ENCODE peak calls at places on chromosomes 13 and 19, in eight cellular contexts. X, Y, R, F, M, N, P and D are unnamed samples.
A peak's percentile ranks its signal among the peaks of the same experiment; 100 is the strongest.

GRCh38 chr19:46639356-46640061 is 3.5 kb upstream of the GNG8 start:
- DNase-seq in N (no peak), M (peak; percentile 89), X (peak; percentile 59), Y (peak; percentile 41), R (peak; percentile 84), P (peak; percentile 92), F (no peak), D (peak; percentile 71)

GRCh38 chr13:48653074-48654054 is at the start of gene CYSLTR2:
- DNase-seq in P (no peak), F (no peak), Y (peak; percentile 53), M (peak; percentile 31), R (no peak), N (peak; percentile 2), X (no peak), D (peak; percentile 56)

GRCh38 chr19:44951179-44952159 is 3.7 kb upstream of the CLPTM1 start:
- DNase-seq in X (no peak), R (peak; percentile 62), F (no peak), P (peak; percentile 83), N (peak; percentile 85), M (peak; percentile 88), Y (peak; percentile 85), D (peak; percentile 58)

GRCh38 chr13:67229438-67230242 is 496 bp downstream of the PCDH9 start:
- DNase-seq in P (no peak), F (no peak), M (no peak), N (no peak), Y (no peak), R (no peak), X (no peak), D (no peak)

GRCh38 chr13:92187378-92187989 is 789.1 kb downstream of the GPC5 start:
- DNase-seq in F (no peak), N (peak; percentile 12), M (peak; percentile 54), X (no peak), Y (peak; percentile 37), P (no peak), R (no peak), D (peak; percentile 16)

GRCh38 chr13:51942189-51942588 is 69.1 kb downstream of the ATP7B start:
- DNase-seq in R (no peak), F (no peak), X (no peak), P (no peak), Y (peak; percentile 18), M (no peak), N (no peak), D (no peak)

GRCh38 chr19:16945364-16945714 is 56.5 kb downstream of the F2RL3 start:
- DNase-seq in X (no peak), M (no peak), F (no peak), Y (no peak), P (no peak), R (no peak), N (no peak), D (no peak)

GRCh38 chr19:45404557-45405434 is at the start of gene PPP1R13L:
- DNase-seq in N (peak; percentile 96), F (peak; percentile 46), R (peak; percentile 69), M (peak; percentile 72), X (no peak), P (peak; percentile 92), Y (peak; percentile 58), D (no peak)

GRCh38 chr13:94917814-94918213 is 205.5 kb upstream of the SOX21 start:
- DNase-seq in M (no peak), R (no peak), P (no peak), X (no peak), F (no peak), N (no peak), Y (no peak), D (no peak)

GRCh38 chr13:92967923-92968322 is 258.7 kb upstream of the GPC6 start:
- DNase-seq in N (peak; percentile 1), P (no peak), X (no peak), F (no peak), M (peak; percentile 28), R (no peak), Y (no peak), D (no peak)

GRCh38 chr19:51531349-51532315 is at the start of gene SIGLEC6:
- DNase-seq in N (no peak), X (no peak), F (no peak), R (no peak), M (no peak), P (peak; percentile 77), Y (peak; percentile 78), D (no peak)

GRCh38 chr19:41426952-41427646 is at the start of gene B3GNT8:
- DNase-seq in N (no peak), Y (no peak), F (no peak), M (peak; percentile 90), P (peak; percentile 94), R (peak; percentile 83), X (no peak), D (no peak)

GRCh38 chr13:111210488-111210887 is 95.4 kb downstream of the ARHGEF7 start:
- DNase-seq in P (no peak), F (no peak), N (no peak), M (peak; percentile 91), Y (no peak), R (no peak), X (peak; percentile 43), D (no peak)

GRCh38 chr19:58274771-58275199 is 4.0 kb upstream of the ZNF8 start:
- DNase-seq in F (no peak), N (no peak), Y (no peak), P (no peak), M (peak; percentile 74), R (no peak), X (no peak), D (no peak)

GRCh38 chr13:56166864-56167263 is 973.9 kb upstream of the PRR20A start:
- DNase-seq in Y (no peak), F (no peak), X (no peak), R (no peak), P (no peak), M (no peak), N (no peak), D (no peak)

GRCh38 chr19:15529774-15530372 is 21.5 kb downstream of the CYP4F22 start:
- DNase-seq in Y (no peak), P (no peak), M (peak; percentile 18), R (no peak), X (no peak), F (no peak), N (peak; percentile 38), D (no peak)

GRCh38 chr19:18809149-18809978 is 18.3 kb upstream of the COMP start:
- DNase-seq in X (peak; percentile 69), Y (no peak), N (no peak), P (peak; percentile 93), M (peak; percentile 93), F (no peak), R (no peak), D (no peak)

GRCh38 chr19:12766051-12766521 is 9.3 kb downstream of the HOOK2 start:
- DNase-seq in F (no peak), P (peak; percentile 93), X (no peak), M (peak; percentile 81), R (peak; percentile 78), N (peak; percentile 84), Y (peak; percentile 84), D (no peak)

GRCh38 chr19:3068071-3068470 is 5.8 kb upstream of the TLE5 start:
- DNase-seq in Y (no peak), N (no peak), M (no peak), R (no peak), P (no peak), F (no peak), X (no peak), D (no peak)

GRCh38 chr19:55633866-55634265 is 6.9 kb upstream of the ZNF580 start:
- DNase-seq in M (no peak), F (no peak), P (no peak), X (no peak), R (no peak), N (no peak), Y (no peak), D (no peak)
- TF ChIP-seq CTCF in M (no peak), F (no peak), P (no peak), X (no peak), R (no peak), N (no peak), Y (no peak), D (no peak)

GRCh38 chr19:6551607-6552450 is 21.0 kb downstream of the TNFSF9 start:
- DNase-seq in Y (peak; percentile 90), N (peak; percentile 61), R (no peak), P (no peak), X (no peak), M (no peak), F (no peak), D (no peak)
- TF ChIP-seq CTCF in Y (peak; percentile 58), N (peak; percentile 24), R (no peak), P (no peak), X (no peak), M (no peak), F (no peak), D (peak; percentile 16)

GRCh38 chr19:37172368-37173366 is at the start of gene ZNF585A:
- DNase-seq in R (peak; percentile 88), F (peak; percentile 87), N (peak; percentile 100), X (peak; percentile 88), M (peak; percentile 98), P (peak; percentile 95), Y (peak; percentile 97), D (peak; percentile 91)
- TF ChIP-seq CTCF in R (no peak), F (peak; percentile 36), N (no peak), X (peak; percentile 43), M (peak; percentile 31), P (no peak), Y (no peak), D (no peak)

GRCh38 chr19:35476149-35476548 is 14.1 kb downstream of the KRTDAP start:
- DNase-seq in X (no peak), N (peak; percentile 35), M (no peak), Y (peak; percentile 26), F (no peak), P (no peak), R (no peak), D (no peak)

GRCh38 chr19:35478794-35479193 is 11.5 kb downstream of the KRTDAP start:
- DNase-seq in N (no peak), R (no peak), F (no peak), X (no peak), M (no peak), Y (no peak), P (no peak), D (no peak)

GRCh38 chr19:35483089-35483488 is 7.2 kb downstream of the KRTDAP start:
- DNase-seq in M (no peak), Y (peak; percentile 69), F (no peak), N (no peak), X (no peak), R (no peak), P (no peak), D (no peak)

GRCh38 chr19:35474104-35474503 is 16.2 kb downstream of the KRTDAP start:
- DNase-seq in X (no peak), N (no peak), R (no peak), M (no peak), P (no peak), F (no peak), Y (no peak), D (no peak)

DNA sequence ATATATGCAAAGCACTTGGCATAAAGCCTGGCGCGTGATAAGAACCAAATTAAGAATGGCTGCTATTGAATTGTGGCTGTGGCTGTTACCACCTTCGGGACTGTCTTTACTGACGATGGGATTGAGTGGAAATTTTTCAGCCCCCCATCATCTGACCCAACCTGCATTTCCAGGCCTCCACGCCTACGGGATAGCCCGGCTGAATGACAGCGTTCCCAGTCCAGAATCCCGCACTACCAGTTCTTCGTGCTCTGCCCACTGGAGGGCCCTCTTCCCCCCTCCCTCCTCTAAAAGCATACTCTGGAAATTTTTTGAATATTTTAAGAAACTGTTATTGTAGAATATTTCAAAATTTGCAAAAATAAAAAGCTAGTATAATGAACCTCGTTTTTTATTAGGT is 11.0 kb downstream of the KRTDAP start:
- DNase-seq in M (no peak), Y (no peak), N (no peak), P (no peak), F (no peak), X (no peak), R (no peak), D (no peak)
- TF ChIP-seq CTCF in M (no peak), Y (no peak), N (no peak), P (no peak), F (no peak), X (no peak), R (no peak), D (no peak)

GRCh38 chr19:49127674-49128544 is 8.6 kb downstream of the PPFIA3 start:
- DNase-seq in R (peak; percentile 97), P (peak; percentile 98), X (peak; percentile 77), Y (peak; percentile 97), N (peak; percentile 99), F (no peak), M (peak; percentile 98), D (peak; percentile 83)
- TF ChIP-seq CTCF in R (no peak), P (no peak), X (peak; percentile 20), Y (no peak), N (peak; percentile 13), F (peak; percentile 3), M (no peak), D (no peak)